ENCODE peak calls at places on chromosomes 2 and 18, in nine cellular contexts. Z, O, L, Y, T, C, J, X and G are unnamed samples.
A peak's percentile ranks its signal among the peaks of the same experiment; 100 is the strongest.

GRCh38 chr2:12915792-12916191 is 199.1 kb downstream of the TRIB2 start:
- DNase-seq in X (no peak), Y (no peak), O (no peak), T (no peak), Z (no peak), L (no peak), C (no peak), J (no peak), G (no peak)

GRCh38 chr2:176106636-176107539 is at the start of gene HOXD11:
- DNase-seq in L (no peak), X (peak; percentile 69), Y (peak; percentile 70), C (no peak), O (peak; percentile 15), Z (no peak), J (no peak), T (peak; percentile 87), G (peak; percentile 78)

GRCh38 chr2:169767243-169767888 is 31.3 kb upstream of the SSB start:
- DNase-seq in L (no peak), Y (peak; percentile 45), T (no peak), X (peak; percentile 63), O (peak; percentile 37), J (no peak), C (peak; percentile 43), Z (peak; percentile 70), G (no peak)

GRCh38 chr2:88601302-88601701 is 26.0 kb downstream of the EIF2AK3 start:
- DNase-seq in Z (no peak), T (no peak), Y (no peak), X (peak; percentile 28), O (no peak), J (no peak), L (no peak), C (no peak), G (no peak)

GRCh38 chr18:79528846-79529245 is 133.1 kb downstream of the NFATC1 start:
- DNase-seq in Y (peak; percentile 20), T (peak; percentile 71), O (peak; percentile 41), C (peak; percentile 53), Z (peak; percentile 77), L (peak; percentile 47), X (peak; percentile 84), J (no peak), G (no peak)

GRCh38 chr2:182503886-182504285 is 77.0 kb upstream of the PDE1A start:
- DNase-seq in Z (no peak), J (no peak), X (no peak), Y (no peak), C (no peak), T (no peak), L (no peak), O (no peak), G (no peak)

GRCh38 chr18:11676867-11677266 is 12.2 kb upstream of the GNAL start:
- DNase-seq in Y (peak; percentile 70), T (no peak), O (no peak), J (no peak), Z (no peak), L (no peak), C (no peak), X (no peak), G (no peak)

GRCh38 chr18:79548621-79548985 is 131.0 kb upstream of the CTDP1 start:
- DNase-seq in Y (no peak), X (no peak), C (no peak), O (no peak), J (no peak), Z (no peak), L (no peak), T (peak; percentile 57), G (no peak)

GRCh38 chr2:201118957-201119848 is 3.2 kb downstream of the CFLAR start:
- DNase-seq in C (no peak), X (no peak), T (no peak), O (no peak), J (no peak), L (no peak), Y (no peak), Z (no peak), G (no peak)

GRCh38 chr2:75416420-75417342 is 144.1 kb downstream of the EVA1A start:
- DNase-seq in T (no peak), X (no peak), O (no peak), L (no peak), C (no peak), Z (no peak), Y (no peak), J (no peak), G (no peak)

GRCh38 chr2:10382313-10383061 is 65.6 kb downstream of the ODC1 start:
- DNase-seq in L (peak; percentile 87), Z (peak; percentile 72), C (peak; percentile 51), X (no peak), Y (no peak), T (no peak), O (no peak), J (no peak), G (no peak)

GRCh38 chr18:35582310-35582682 is 756 bp downstream of the GALNT1 start:
- DNase-seq in X (no peak), Z (no peak), J (no peak), O (no peak), C (no peak), Y (no peak), T (no peak), L (no peak), G (no peak)

GRCh38 chr18:1048048-1048447 is 143.4 kb downstream of the ADCYAP1 start:
- DNase-seq in T (no peak), L (no peak), J (no peak), O (no peak), Y (no peak), Z (no peak), C (no peak), X (no peak), G (no peak)

GRCh38 chr2:232502901-232503791 is 15.5 kb upstream of the ECEL1 start:
- DNase-seq in C (no peak), Z (peak; percentile 57), L (no peak), O (peak; percentile 45), J (peak; percentile 67), X (peak; percentile 90), T (no peak), Y (peak; percentile 19), G (no peak)

GRCh38 chr2:175726213-175726612 is 275.9 kb downstream of the LNPK start:
- DNase-seq in T (no peak), Y (no peak), Z (no peak), O (no peak), L (no peak), X (no peak), J (no peak), C (no peak), G (no peak)

GRCh38 chr2:19360881-19361321 is 2.5 kb upstream of the OSR1 start:
- DNase-seq in T (no peak), C (no peak), L (no peak), Z (no peak), J (no peak), X (peak; percentile 39), Y (no peak), O (no peak), G (no peak)

GRCh38 chr18:11865071-11865470 is 13.9 kb downstream of the CHMP1B start:
- DNase-seq in Y (no peak), L (no peak), O (no peak), Z (no peak), T (no peak), J (no peak), C (no peak), X (no peak), G (no peak)

GRCh38 chr2:10405441-10405840 is 42.7 kb downstream of the ODC1 start:
- DNase-seq in L (peak; percentile 76), T (peak; percentile 93), O (peak; percentile 96), Y (peak; percentile 98), X (peak; percentile 84), J (peak; percentile 85), C (peak; percentile 56), Z (no peak), G (peak; percentile 90)

GRCh38 chr2:240916571-240917008 is 10.5 kb downstream of the CROCC2 start:
- DNase-seq in O (no peak), Z (peak; percentile 43), Y (no peak), J (peak; percentile 61), X (peak; percentile 88), C (peak; percentile 75), T (peak; percentile 97), L (peak; percentile 52), G (no peak)
- H3K27ac ChIP-seq in O (no peak overlapping the region), Z (no peak overlapping the region), Y (no peak overlapping the region), J (no peak overlapping the region), X (no peak overlapping the region), C (no peak overlapping the region), T (no peak overlapping the region), L (no peak overlapping the region), G (no peak overlapping the region)

GRCh38 chr2:20723543-20723942 is 56.6 kb downstream of the GDF7 start:
- DNase-seq in J (no peak), T (no peak), X (no peak), O (peak; percentile 15), Z (no peak), L (no peak), C (no peak), Y (no peak), G (no peak)

GRCh38 chr2:20726913-20727312 is 60.0 kb downstream of the GDF7 start:
- DNase-seq in Z (no peak), C (no peak), L (no peak), O (no peak), X (no peak), T (no peak), J (no peak), Y (no peak), G (no peak)

GRCh38 chr2:20725782-20726181 is 58.8 kb downstream of the GDF7 start:
- DNase-seq in L (no peak), O (no peak), J (no peak), T (no peak), C (no peak), Y (no peak), Z (no peak), X (peak; percentile 9), G (no peak)

GRCh38 chr2:20724500-20725053 is 57.6 kb downstream of the GDF7 start:
- DNase-seq in C (no peak), O (no peak), T (no peak), Z (no peak), L (no peak), X (no peak), J (no peak), Y (no peak), G (no peak)

GRCh38 chr2:20728114-20728758 is 61.3 kb downstream of the GDF7 start:
- DNase-seq in C (no peak), O (peak; percentile 91), T (no peak), L (no peak), Z (no peak), J (no peak), X (no peak), Y (peak; percentile 67), G (peak; percentile 31)
- H3K27ac ChIP-seq in C (peak overlapping the region; percentile 21), O (peak overlapping the region; percentile 99), T (peak overlapping the region; percentile 9), L (no peak overlapping the region), Z (no peak overlapping the region), J (no peak overlapping the region), X (peak overlapping the region; percentile 9), Y (no peak overlapping the region), G (peak overlapping the region; percentile 24)

GRCh38 chr18:24270937-24271380 is 126.7 kb downstream of the OSBPL1A start:
- DNase-seq in T (no peak), J (no peak), X (no peak), L (no peak), Y (peak; percentile 63), Z (no peak), O (no peak), C (no peak), G (no peak)
- H3K27ac ChIP-seq in T (peak overlapping the region; percentile 93), J (peak overlapping the region; percentile 61), X (peak overlapping the region; percentile 48), L (peak overlapping the region; percentile 85), Y (peak overlapping the region; percentile 67), Z (no peak overlapping the region), O (peak overlapping the region; percentile 93), C (peak overlapping the region; percentile 96), G (peak overlapping the region; percentile 84)

DNA sequence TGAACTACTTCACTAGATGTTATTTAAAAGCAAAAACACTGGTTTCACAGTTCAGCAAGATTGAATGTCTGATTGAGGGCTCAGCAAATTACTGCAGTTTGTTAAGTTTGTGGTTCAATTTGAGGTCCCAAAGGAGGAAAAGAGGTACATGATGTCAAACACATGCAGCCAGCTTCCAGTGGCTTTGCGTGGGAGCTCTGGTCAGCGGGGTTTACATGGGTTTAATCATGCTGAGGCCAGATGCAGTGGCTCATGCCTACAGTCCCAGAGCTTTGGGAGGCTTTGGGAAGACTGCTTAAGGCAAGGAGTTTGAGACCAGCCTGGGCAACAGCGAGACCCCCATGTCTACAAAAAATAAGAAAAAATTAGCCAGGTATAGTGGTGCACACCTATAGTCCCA is 111.5 kb downstream of the MAPK4 start:
- DNase-seq in J (no peak), X (no peak), C (no peak), L (no peak), O (no peak), Y (no peak), T (no peak), Z (no peak), G (no peak)
- H3K27ac ChIP-seq in J (no peak overlapping the region), X (no peak overlapping the region), C (no peak overlapping the region), L (no peak overlapping the region), O (no peak overlapping the region), Y (no peak overlapping the region), T (no peak overlapping the region), Z (no peak overlapping the region), G (no peak overlapping the region)